ENCODE peak calls at places on chromosomes 11 and 22, in four cellular contexts. One of them, this sample, is unnamed.

GRCh38 chr22:18103527-18104269 is 6.9 kb upstream of the TUBA8 start:
- DNase-seq in SK-N-SH: no peak
- DNase-seq in HepG2: no peak
- DNase-seq in K562: no peak
- DNase-seq in this sample: no peak

GRCh38 chr11:107018902-107019493 is 722 bp upstream of the GUCY1A2 start:
- DNase-seq in SK-N-SH: peak; percentile 46
- DNase-seq in HepG2: peak; percentile 20
- DNase-seq in K562: no peak
- DNase-seq in this sample: no peak

GRCh38 chr11:12964650-12965049 is 44.5 kb upstream of the RASSF10 start:
- DNase-seq in K562: no peak
- DNase-seq in HepG2: no peak
- DNase-seq in SK-N-SH: no peak
- DNase-seq in this sample: no peak

GRCh38 chr11:36672815-36673450 is 74.9 kb upstream of the RAG2 start:
- DNase-seq in SK-N-SH: peak; percentile 33
- DNase-seq in K562: peak; percentile 26
- DNase-seq in HepG2: peak; percentile 55
- DNase-seq in this sample: peak; percentile 38

GRCh38 chr22:17910561-17911311 is 113.6 kb downstream of the MICAL3 start:
- DNase-seq in SK-N-SH: peak; percentile 68
- DNase-seq in HepG2: no peak
- DNase-seq in K562: peak; percentile 31
- DNase-seq in this sample: no peak

GRCh38 chr11:30012346-30012745 is 4.5 kb downstream of the KCNA4 start:
- DNase-seq in SK-N-SH: no peak
- DNase-seq in HepG2: no peak
- DNase-seq in K562: no peak
- DNase-seq in this sample: no peak

GRCh38 chr11:122075016-122075415 is 41.0 kb downstream of the BLID start:
- DNase-seq in SK-N-SH: no peak
- DNase-seq in K562: no peak
- DNase-seq in HepG2: no peak
- DNase-seq in this sample: no peak

GRCh38 chr22:39282642-39283311 is 36.6 kb downstream of the RPL3 start:
- DNase-seq in SK-N-SH: no peak
- DNase-seq in K562: no peak
- DNase-seq in HepG2: no peak
- DNase-seq in this sample: no peak

GRCh38 chr22:24968066-24968561 is 15.6 kb downstream of the KIAA1671 start:
- DNase-seq in HepG2: no peak
- DNase-seq in K562: no peak
- DNase-seq in SK-N-SH: no peak
- DNase-seq in this sample: peak; percentile 52

GRCh38 chr11:79174045-79175008 is 266.5 kb downstream of the TENM4 start:
- DNase-seq in SK-N-SH: no peak
- DNase-seq in K562: no peak
- DNase-seq in HepG2: no peak
- DNase-seq in this sample: no peak

GRCh38 chr11:79168530-79169110 is 272.2 kb downstream of the TENM4 start:
- DNase-seq in SK-N-SH: no peak
- DNase-seq in HepG2: no peak
- DNase-seq in K562: no peak
- DNase-seq in this sample: no peak

GRCh38 chr11:79179087-79179486 is 261.7 kb downstream of the TENM4 start:
- DNase-seq in SK-N-SH: no peak
- DNase-seq in HepG2: no peak
- DNase-seq in K562: no peak
- DNase-seq in this sample: no peak

GRCh38 chr11:79170289-79170688 is 270.5 kb downstream of the TENM4 start:
- DNase-seq in K562: no peak
- DNase-seq in SK-N-SH: no peak
- DNase-seq in HepG2: no peak
- DNase-seq in this sample: no peak

DNA sequence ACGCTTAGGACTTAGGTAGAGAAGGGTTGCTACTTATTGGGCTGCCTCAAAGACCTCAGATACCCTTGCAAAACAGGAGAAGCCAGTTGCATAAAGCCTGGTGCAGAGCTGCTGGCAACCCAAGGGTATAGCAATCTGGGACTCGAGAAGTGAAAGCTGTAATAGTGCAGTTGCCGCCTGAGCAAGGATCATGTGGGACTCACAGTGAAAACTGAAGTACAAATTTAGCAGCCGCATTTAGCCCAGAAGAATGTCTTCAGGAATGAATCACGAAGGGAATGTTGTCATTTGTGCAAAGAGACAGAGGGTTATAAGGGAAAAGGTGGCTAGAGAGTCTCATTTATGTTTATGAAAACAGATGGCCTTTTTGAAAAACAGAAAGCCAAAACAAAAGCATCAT is 267.2 kb downstream of the TENM4 start:
- DNase-seq in HepG2: no peak
- DNase-seq in K562: no peak
- DNase-seq in SK-N-SH: no peak
- DNase-seq in this sample: no peak
- TF ChIP-seq ELF1 in HepG2: no peak
- TF ChIP-seq ELF1 in K562: no peak
- TF ChIP-seq ELF1 in SK-N-SH: no peak
- TF ChIP-seq ELF1 in this sample: no peak

GRCh38 chr11:78424334-78425270 is 7.0 kb upstream of the GAB2 start:
- DNase-seq in HepG2: no peak
- DNase-seq in SK-N-SH: peak; percentile 59
- DNase-seq in K562: no peak
- DNase-seq in this sample: no peak
- TF ChIP-seq ELF1 in HepG2: no peak
- TF ChIP-seq ELF1 in SK-N-SH: no peak
- TF ChIP-seq ELF1 in K562: peak; percentile 35
- TF ChIP-seq ELF1 in this sample: no peak

DNA sequence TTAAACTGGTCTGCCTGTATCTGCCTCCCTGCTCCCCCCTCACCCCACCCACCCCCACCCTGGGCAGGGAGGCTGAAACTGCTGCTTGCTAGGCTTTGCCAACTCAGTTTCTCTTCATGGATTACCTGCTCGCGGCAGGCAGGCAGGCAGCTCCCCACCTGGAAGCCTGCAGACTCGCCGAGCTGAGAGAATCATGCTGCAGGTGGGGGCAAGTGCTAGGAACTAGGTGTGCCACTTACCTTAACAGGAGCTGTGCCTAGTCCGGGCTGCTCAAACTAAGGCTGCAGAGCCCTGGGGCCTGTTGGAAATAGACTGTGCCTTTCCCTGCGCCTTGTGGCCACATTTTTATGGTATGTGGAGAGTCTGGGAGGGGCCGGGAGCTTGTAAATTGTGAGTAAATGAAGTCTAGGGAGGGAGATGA is 30.3 kb downstream of the MARK2 start:
- DNase-seq in SK-N-SH: no peak
- DNase-seq in HepG2: no peak
- DNase-seq in K562: no peak
- DNase-seq in this sample: no peak
- TF ChIP-seq ELF1 in SK-N-SH: no peak
- TF ChIP-seq ELF1 in HepG2: no peak
- TF ChIP-seq ELF1 in K562: no peak
- TF ChIP-seq ELF1 in this sample: no peak

GRCh38 chr22:47172771-47173534 is 410.5 kb downstream of the TBC1D22A start:
- DNase-seq in HepG2: no peak
- DNase-seq in K562: no peak
- DNase-seq in SK-N-SH: no peak
- DNase-seq in this sample: no peak
- TF ChIP-seq ELF1 in HepG2: no peak
- TF ChIP-seq ELF1 in K562: no peak
- TF ChIP-seq ELF1 in SK-N-SH: no peak
- TF ChIP-seq ELF1 in this sample: no peak

GRCh38 chr11:129733384-129733783 is 82.3 kb upstream of the TMEM45B start:
- DNase-seq in K562: no peak
- DNase-seq in SK-N-SH: no peak
- DNase-seq in HepG2: no peak
- DNase-seq in this sample: no peak

GRCh38 chr11:129729823-129730222 is 85.8 kb upstream of the TMEM45B start:
- DNase-seq in K562: no peak
- DNase-seq in SK-N-SH: no peak
- DNase-seq in HepG2: no peak
- DNase-seq in this sample: no peak

GRCh38 chr11:129732926-129733325 is 82.7 kb upstream of the TMEM45B start:
- DNase-seq in K562: no peak
- DNase-seq in SK-N-SH: no peak
- DNase-seq in HepG2: no peak
- DNase-seq in this sample: no peak

GRCh38 chr11:129733981-129734380 is 81.7 kb upstream of the TMEM45B start:
- DNase-seq in HepG2: no peak
- DNase-seq in K562: no peak
- DNase-seq in SK-N-SH: no peak
- DNase-seq in this sample: no peak

GRCh38 chr11:129731316-129731715 is 84.3 kb upstream of the TMEM45B start:
- DNase-seq in HepG2: no peak
- DNase-seq in K562: no peak
- DNase-seq in SK-N-SH: no peak
- DNase-seq in this sample: no peak
- TF ChIP-seq ELF1 in HepG2: no peak
- TF ChIP-seq ELF1 in K562: no peak
- TF ChIP-seq ELF1 in SK-N-SH: no peak
- TF ChIP-seq ELF1 in this sample: no peak

DNA sequence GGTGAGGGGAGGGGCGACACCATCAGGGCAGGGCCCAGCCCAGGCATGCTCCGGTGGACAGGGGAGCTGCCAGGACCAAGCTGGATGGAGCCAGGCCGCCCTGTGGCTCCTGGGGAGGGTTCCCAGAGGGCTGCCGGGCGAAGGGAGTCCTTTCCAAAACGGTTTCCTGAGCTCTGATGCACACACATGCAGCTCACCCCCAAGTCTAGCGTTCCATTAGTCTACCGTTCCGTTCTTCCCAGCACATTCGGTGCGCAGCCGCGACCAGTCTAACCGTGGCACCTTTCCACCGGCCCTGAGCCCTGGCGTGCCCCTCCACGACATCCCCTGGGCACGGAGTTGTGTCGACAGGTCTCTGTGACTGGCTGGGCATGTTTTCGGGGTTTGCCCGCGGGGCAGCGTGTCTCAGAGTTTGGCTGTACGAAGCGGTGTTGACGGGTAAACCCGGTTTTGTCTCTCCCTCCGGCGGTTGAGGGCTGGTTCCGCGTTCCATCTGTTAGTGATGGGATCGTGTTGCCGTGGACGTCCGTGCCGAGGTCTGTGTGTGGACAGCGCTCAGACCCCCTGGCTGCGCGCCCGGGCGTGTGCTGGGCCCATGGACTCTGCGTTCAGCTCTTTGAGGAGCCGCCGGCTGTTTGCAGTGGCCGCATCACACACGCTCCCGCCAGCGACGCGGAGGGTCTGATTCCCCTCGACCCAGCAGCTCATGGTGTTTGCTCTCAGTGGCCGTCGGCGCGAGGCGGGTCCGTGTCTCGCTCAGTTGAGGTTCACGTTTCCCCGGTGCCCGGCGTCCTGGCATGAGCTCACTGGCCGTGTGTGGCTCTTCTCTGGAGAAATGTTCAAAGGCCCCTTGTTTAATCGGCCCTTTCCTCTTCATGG is 121.2 kb downstream of the IGLL1 start:
- DNase-seq in SK-N-SH: no peak
- DNase-seq in K562: no peak
- DNase-seq in HepG2: no peak
- DNase-seq in this sample: no peak
- TF ChIP-seq ELF1 in SK-N-SH: no peak
- TF ChIP-seq ELF1 in K562: no peak
- TF ChIP-seq ELF1 in HepG2: no peak
- TF ChIP-seq ELF1 in this sample: no peak

GRCh38 chr11:62201376-62201775 is 7.1 kb upstream of the SCGB2A1 start:
- DNase-seq in HepG2: no peak
- DNase-seq in SK-N-SH: no peak
- DNase-seq in K562: no peak
- DNase-seq in this sample: no peak
- TF ChIP-seq ELF1 in HepG2: no peak
- TF ChIP-seq ELF1 in SK-N-SH: no peak
- TF ChIP-seq ELF1 in K562: no peak
- TF ChIP-seq ELF1 in this sample: no peak

This sample was measured in HCT116.